ENCODE peak calls at places on chromosomes 13 and 19, in five cellular contexts. R is esophagus squamous epithelium, P is ovary, B is lower leg skin, W is uterus. T is an unnamed sample.

GRCh38 chr19:4302238-4302630 is at the start of gene TMIGD2:
- DNase-seq in R (no peak), P (no peak), B (no peak), W (no peak), T (no peak)

GRCh38 chr13:28574617-28575142 is 79.8 kb upstream of the FLT1 start:
- DNase-seq in R (no peak), P (no peak), B (no peak), W (no peak), T (peak)

GRCh38 chr13:113875429-113875815 is 11.5 kb upstream of the GAS6 start:
- DNase-seq in R (no peak), P (no peak), B (no peak), W (no peak), T (no peak)

GRCh38 chr19:3402631-3403443 is 36.5 kb downstream of the NFIC start:
- DNase-seq in R (no peak), P (no peak), B (no peak), W (no peak), T (no peak)

GRCh38 chr19:49889687-49890348 is 6.9 kb downstream of the IL4I1 start:
- DNase-seq in R (no peak), P (peak), B (peak), W (peak), T (no peak)

GRCh38 chr13:111904166-111904565 is 162.8 kb upstream of the SOX1 start:
- DNase-seq in R (no peak), P (no peak), B (peak), W (no peak), T (no peak)

GRCh38 chr13:20125129-20125782 is 35.6 kb downstream of the GJA3 start:
- DNase-seq in R (no peak), P (no peak), B (peak), W (no peak), T (peak)

GRCh38 chr19:14434543-14435319 is 1.6 kb downstream of the PKN1 start:
- DNase-seq in R (no peak), P (peak), B (peak), W (peak), T (peak)

GRCh38 chr19:51460164-51460992 is 2.1 kb upstream of the SIGLEC8 start:
- DNase-seq in R (no peak), P (no peak), B (peak), W (no peak), T (no peak)

GRCh38 chr19:7196721-7197168 is 97.5 kb downstream of the INSR start:
- DNase-seq in R (no peak), P (no peak), B (peak), W (no peak), T (no peak)

GRCh38 chr13:47087841-47088240 is 191.0 kb upstream of the HTR2A start:
- DNase-seq in R (no peak), P (no peak), B (no peak), W (no peak), T (no peak)

GRCh38 chr13:100673831-100674362 is 698 bp downstream of the TMTC4 start:
- DNase-seq in R (no peak), P (peak), B (no peak), W (peak), T (peak)

GRCh38 chr19:4717191-4717965 is 6.3 kb downstream of the DPP9 start:
- DNase-seq in R (no peak), P (no peak), B (no peak), W (no peak), T (no peak)

GRCh38 chr13:31073859-31074718 is 87.6 kb downstream of the HSPH1 start:
- DNase-seq in R (no peak), P (no peak), B (peak), W (no peak), T (no peak)

GRCh38 chr13:21069561-21070004 is 8.2 kb upstream of the LATS2 start:
- DNase-seq in R (no peak), P (peak), B (no peak), W (peak), T (peak)

GRCh38 chr13:35014606-35015005 is 72.5 kb downstream of the NBEA start:
- DNase-seq in R (no peak), P (no peak), B (no peak), W (no peak), T (no peak)

GRCh38 chr19:9857076-9857721 is 22.1 kb downstream of the PIN1 start:
- DNase-seq in R (no peak), P (no peak), B (no peak), W (no peak), T (no peak)

GRCh38 chr19:55384576-55385235 is 614 bp upstream of the TMEM238 start:
- DNase-seq in R (no peak), P (no peak), B (no peak), W (peak), T (no peak)

GRCh38 chr13:75256922-75257321 is 225.0 kb downstream of the TBC1D4 start:
- DNase-seq in R (no peak), P (no peak), B (no peak), W (no peak), T (no peak)

GRCh38 chr13:96542986-96543385 is 451.3 kb downstream of the OXGR1 start:
- DNase-seq in R (no peak), P (no peak), B (no peak), W (no peak), T (no peak)

GRCh38 chr13:21060827-21061076 is 634 bp downstream of the LATS2 start:
- DNase-seq in R (no peak), P (no peak), B (peak), W (no peak), T (no peak)

GRCh38 chr19:18203863-18204393 is at the start of gene RAB3A:
- DNase-seq in R (peak), P (peak), B (peak), W (peak), T (peak)

GRCh38 chr13:37138169-37138568 is 32.7 kb upstream of the CSNK1A1L start:
- DNase-seq in R (no peak), P (no peak), B (no peak), W (no peak), T (no peak)

GRCh38 chr13:98409281-98409680 is 167.6 kb downstream of the STK24 start:
- DNase-seq in R (no peak), P (no peak), B (peak), W (no peak), T (no peak)

DNA sequence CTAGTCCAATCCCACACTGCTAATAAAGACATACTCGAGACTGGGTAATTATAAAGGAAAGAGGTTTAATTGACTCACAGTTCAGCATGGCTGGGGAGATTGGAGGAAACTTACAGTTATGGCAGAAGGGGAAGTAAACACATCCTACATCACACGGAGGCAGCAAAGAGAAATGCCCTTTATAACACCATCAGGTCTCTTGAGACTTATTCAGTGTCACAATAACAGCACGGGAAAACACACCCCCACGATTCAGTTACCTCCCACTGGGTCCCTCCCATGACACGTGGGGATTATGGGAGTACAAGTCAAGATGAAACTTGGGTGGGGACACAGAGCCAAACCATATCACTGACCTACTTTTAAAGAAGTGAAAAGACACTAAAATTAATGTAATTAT is 1130.4 kb upstream of the SLC10A2 start:
- DNase-seq in R (no peak), P (no peak), B (no peak), W (no peak), T (no peak)
- TF ChIP-seq POLR2A in R (no peak), P (no peak), B (no peak), W (no peak), T (no peak)

GRCh38 chr19:47158367-47158791 is 27.7 kb downstream of the SAE1 start:
- DNase-seq in R (no peak), P (no peak), B (no peak), W (no peak), T (no peak)

GRCh38 chr19:47157455-47158321 is 27.1 kb downstream of the SAE1 start:
- DNase-seq in R (no peak), P (no peak), B (peak), W (no peak), T (peak)

GRCh38 chr19:47156861-47157454 is 26.3 kb downstream of the SAE1 start:
- DNase-seq in R (no peak), P (no peak), B (no peak), W (no peak), T (no peak)

GRCh38 chr19:47158879-47159509 is 28.4 kb downstream of the SAE1 start:
- DNase-seq in R (no peak), P (no peak), B (no peak), W (no peak), T (no peak)

GRCh38 chr19:47161876-47162489 is 31.3 kb downstream of the SAE1 start:
- DNase-seq in R (no peak), P (no peak), B (no peak), W (no peak), T (no peak)
- TF ChIP-seq POLR2A in R (no peak), P (no peak), B (no peak), W (no peak), T (no peak)

GRCh38 chr19:39496063-39496462 is 2.7 kb upstream of the DLL3 start:
- DNase-seq in R (no peak), P (no peak), B (no peak), W (no peak), T (no peak)

GRCh38 chr19:39497850-39498261 is 891 bp upstream of the DLL3 start:
- DNase-seq in R (no peak), P (no peak), B (no peak), W (no peak), T (no peak)

GRCh38 chr19:39492788-39493187 is 6.0 kb upstream of the DLL3 start:
- DNase-seq in R (no peak), P (no peak), B (no peak), W (no peak), T (no peak)

GRCh38 chr19:39494661-39495060 is 4.1 kb upstream of the DLL3 start:
- DNase-seq in R (no peak), P (no peak), B (no peak), W (no peak), T (no peak)

DNA sequence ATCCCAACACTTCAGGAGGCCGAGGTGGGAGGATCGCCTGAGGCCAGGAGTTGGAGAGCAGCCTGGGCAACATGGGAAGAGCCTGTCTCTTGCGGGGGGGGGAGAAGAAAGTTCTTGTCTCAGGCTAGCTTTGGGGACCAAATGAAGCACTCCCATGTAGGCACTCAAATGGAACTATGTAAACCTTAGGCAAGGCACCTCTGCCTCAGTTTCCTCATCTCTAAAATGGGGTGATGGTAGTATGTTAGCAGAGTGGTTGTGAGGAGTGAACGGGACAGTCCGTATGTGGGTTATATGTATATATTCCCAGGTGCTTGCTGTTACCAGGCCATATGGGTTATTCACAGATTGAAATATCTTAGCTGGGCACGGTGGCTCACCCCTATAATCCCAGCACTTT is 6.5 kb upstream of the DLL3 start:
- DNase-seq in R (no peak), P (no peak), B (no peak), W (no peak), T (no peak)
- TF ChIP-seq POLR2A in R (no peak), P (no peak), B (no peak), W (no peak), T (no peak)

DNA sequence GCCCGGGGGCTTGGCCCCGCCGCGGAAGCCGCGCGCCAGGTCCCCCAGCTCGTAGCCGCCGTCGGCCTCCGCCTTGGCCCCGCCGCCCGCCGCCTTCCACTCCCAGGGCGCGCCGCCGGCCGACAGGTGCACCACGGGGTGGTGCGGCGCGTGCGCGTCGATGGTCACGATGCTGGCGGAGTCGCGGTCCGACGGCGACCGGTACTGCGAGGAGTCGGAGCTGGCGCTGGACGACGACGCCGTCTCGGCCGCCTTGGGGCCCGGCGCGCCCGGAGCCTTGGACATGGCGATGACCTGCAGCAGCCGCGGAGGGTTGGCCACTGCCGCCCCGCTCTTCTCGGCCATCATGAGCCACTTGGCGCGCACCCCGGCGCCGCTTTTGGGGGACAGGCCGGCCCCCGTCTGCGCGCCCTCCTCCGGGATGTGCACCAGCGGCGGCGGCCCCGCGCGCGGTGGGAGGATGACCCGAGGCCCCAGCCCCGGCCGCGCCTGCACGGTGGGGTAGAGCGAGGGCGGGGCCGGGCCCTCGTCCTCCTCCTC is 8.9 kb downstream of the PLPPR3 start:
- DNase-seq in R (no peak), P (no peak), B (no peak), W (no peak), T (no peak)
- TF ChIP-seq POLR2A in R (no peak), P (no peak), B (no peak), W (no peak), T (no peak)

GRCh38 chr19:2059422-2060201 is 8.6 kb upstream of the MKNK2 start:
- DNase-seq in R (no peak), P (no peak), B (peak), W (peak), T (peak)
- TF ChIP-seq POLR2A in R (peak), P (no peak), B (no peak), W (no peak), T (no peak)

DNA sequence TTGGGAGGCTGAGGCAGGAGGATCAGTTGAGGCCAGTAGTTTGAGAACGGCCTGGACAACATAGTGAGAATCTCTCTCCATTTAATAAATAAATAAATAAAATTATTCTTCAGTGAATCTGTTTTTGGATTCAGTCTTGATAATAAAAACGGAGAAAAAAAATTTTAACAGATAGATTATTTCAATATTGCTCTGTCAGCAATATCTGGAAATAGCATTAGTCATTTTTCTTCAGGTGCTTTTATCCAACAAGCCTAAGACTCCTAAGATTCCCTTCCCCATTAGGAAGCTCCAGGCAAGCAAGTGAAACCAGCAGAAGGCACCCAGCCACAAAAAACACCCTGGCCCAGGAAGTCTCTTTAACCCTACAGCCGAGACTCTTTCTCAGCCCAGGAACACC is 21.3 kb upstream of the LPAR6 start:
- DNase-seq in R (no peak), P (no peak), B (no peak), W (no peak), T (no peak)
- TF ChIP-seq POLR2A in R (no peak), P (no peak), B (no peak), W (no peak), T (no peak)

DNA sequence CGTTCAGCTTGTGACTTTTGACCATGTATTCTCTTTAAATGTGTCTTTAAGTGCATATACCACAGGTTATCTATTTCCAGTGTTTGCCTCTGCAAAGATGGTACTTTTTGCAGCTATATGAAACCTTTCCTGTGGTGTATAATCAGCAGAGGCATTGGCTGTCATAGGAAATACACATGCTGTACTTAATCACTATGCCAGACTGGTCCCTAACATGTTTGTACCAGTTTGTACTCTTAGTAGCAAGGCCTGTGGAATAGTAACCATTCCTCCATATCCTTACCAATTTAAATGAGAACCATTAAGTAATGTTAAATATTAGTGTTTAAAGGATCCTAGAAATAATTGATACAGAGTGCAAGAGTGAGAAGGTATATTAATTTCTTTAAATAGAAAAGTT is 69.8 kb downstream of the CDK8 start:
- DNase-seq in R (no peak), P (no peak), B (no peak), W (no peak), T (no peak)
- TF ChIP-seq POLR2A in R (no peak), P (no peak), B (no peak), W (no peak), T (no peak)

T was measured in H54.